ENCODE peak calls at places on chromosomes 16 and 17, in six cellular contexts. H, W, Q, R, B and V are unnamed samples.

GRCh38 chr17:39062846-39063680 is 88.4 kb downstream of the PLXDC1 start:
- DNase-seq in H (no peak), W (no peak), Q (no peak), R (peak), B (peak), V (peak)

GRCh38 chr17:37494401-37494831 is 4.7 kb downstream of the DUSP14 start:
- DNase-seq in H (no peak), W (no peak), Q (no peak), R (no peak), B (no peak), V (peak)

GRCh38 chr16:87203060-87203656 is 114.0 kb downstream of the C16orf95 start:
- DNase-seq in H (peak), W (peak), Q (peak), R (peak), B (peak), V (peak)

GRCh38 chr16:64470916-64471315 is 650.9 kb downstream of the CDH11 start:
- DNase-seq in H (no peak), W (no peak), Q (no peak), R (no peak), B (no peak), V (no peak)

GRCh38 chr17:45301674-45302073 is 15.1 kb downstream of the MAP3K14 start:
- DNase-seq in H (no peak), W (no peak), Q (no peak), R (no peak), B (no peak), V (no peak)

GRCh38 chr17:28086519-28086918 is 44.0 kb downstream of the NLK start:
- DNase-seq in H (no peak), W (no peak), Q (no peak), R (peak), B (no peak), V (no peak)

GRCh38 chr16:88478115-88478514 is 25.0 kb downstream of the ZFPM1 start:
- DNase-seq in H (no peak), W (no peak), Q (no peak), R (no peak), B (no peak), V (no peak)

GRCh38 chr17:2779545-2779944 is 16.7 kb upstream of the RAP1GAP2 start:
- DNase-seq in H (no peak), W (no peak), Q (no peak), R (no peak), B (no peak), V (no peak)

GRCh38 chr17:82835122-82835521 is 4.7 kb downstream of the ZNF750 start:
- DNase-seq in H (no peak), W (no peak), Q (no peak), R (no peak), B (no peak), V (no peak)

GRCh38 chr17:82837586-82838320 is 2.1 kb downstream of the ZNF750 start:
- DNase-seq in H (no peak), W (no peak), Q (no peak), R (no peak), B (no peak), V (no peak)

GRCh38 chr17:82838386-82839063 is 1.3 kb downstream of the ZNF750 start:
- DNase-seq in H (no peak), W (no peak), Q (no peak), R (peak), B (no peak), V (peak)

GRCh38 chr17:82836823-82837357 is 2.9 kb downstream of the ZNF750 start:
- DNase-seq in H (no peak), W (no peak), Q (no peak), R (no peak), B (peak), V (no peak)

GRCh38 chr17:82835766-82836512 is 3.9 kb downstream of the ZNF750 start:
- DNase-seq in H (no peak), W (no peak), Q (no peak), R (no peak), B (no peak), V (no peak)
- H2BK15ac ChIP-seq in H (no peak), W (no peak), Q (no peak), R (no peak), B (no peak), V (no peak)

DNA sequence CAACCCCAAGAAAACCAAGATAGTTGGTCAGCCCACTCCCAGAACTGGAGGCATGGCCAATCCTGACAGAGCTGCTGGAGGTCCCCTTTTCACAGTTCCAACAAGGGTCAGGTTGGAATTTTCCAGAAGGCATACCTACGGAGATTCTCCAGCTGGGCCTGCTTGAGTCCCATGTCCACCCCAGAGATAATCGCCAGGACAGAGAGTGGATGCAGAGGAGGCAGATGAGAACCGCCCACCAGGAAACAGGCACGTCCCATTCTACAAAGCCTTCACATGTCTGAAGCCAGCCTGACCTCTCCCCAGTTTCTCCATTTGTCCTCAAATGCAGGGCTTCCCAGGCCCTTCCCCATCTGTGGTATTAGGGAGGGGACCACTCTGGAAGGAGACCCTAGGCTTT is 47.4 kb upstream of the SMURF2 start:
- DNase-seq in H (no peak), W (no peak), Q (no peak), R (no peak), B (no peak), V (peak)
- H2BK120ac ChIP-seq in H (no peak), W (no peak), Q (no peak), R (peak), B (no peak), V (peak)

GRCh38 chr16:534856-535445 is 7.4 kb downstream of the CAPN15 start:
- DNase-seq in H (no peak), W (no peak), Q (no peak), R (no peak), B (no peak), V (no peak)

GRCh38 chr16:534089-534635 is 6.7 kb downstream of the CAPN15 start:
- DNase-seq in H (no peak), W (no peak), Q (no peak), R (no peak), B (no peak), V (no peak)

GRCh38 chr16:531494-532125 is 4.1 kb downstream of the CAPN15 start:
- DNase-seq in H (no peak), W (no peak), Q (no peak), R (no peak), B (no peak), V (no peak)

GRCh38 chr16:535446-536405 is 8.2 kb downstream of the CAPN15 start:
- DNase-seq in H (no peak), W (no peak), Q (no peak), R (peak), B (no peak), V (peak)

GRCh38 chr16:533391-534088 is 6.0 kb downstream of the CAPN15 start:
- DNase-seq in H (peak), W (no peak), Q (no peak), R (no peak), B (no peak), V (no peak)
- H2BK15ac ChIP-seq in H (no peak), W (peak), Q (no peak), R (no peak), B (no peak), V (no peak)

GRCh38 chr17:82983510-82984248 is 95.7 kb upstream of the METRNL start:
- DNase-seq in H (no peak), W (no peak), Q (no peak), R (no peak), B (peak), V (no peak)

GRCh38 chr17:82984751-82985435 is 94.5 kb upstream of the METRNL start:
- DNase-seq in H (no peak), W (no peak), Q (no peak), R (no peak), B (no peak), V (no peak)

GRCh38 chr17:82985436-82985820 is 94.0 kb upstream of the METRNL start:
- DNase-seq in H (no peak), W (no peak), Q (no peak), R (no peak), B (no peak), V (no peak)

GRCh38 chr17:82981141-82981540 is 98.3 kb upstream of the METRNL start:
- DNase-seq in H (no peak), W (no peak), Q (no peak), R (no peak), B (no peak), V (no peak)

DNA sequence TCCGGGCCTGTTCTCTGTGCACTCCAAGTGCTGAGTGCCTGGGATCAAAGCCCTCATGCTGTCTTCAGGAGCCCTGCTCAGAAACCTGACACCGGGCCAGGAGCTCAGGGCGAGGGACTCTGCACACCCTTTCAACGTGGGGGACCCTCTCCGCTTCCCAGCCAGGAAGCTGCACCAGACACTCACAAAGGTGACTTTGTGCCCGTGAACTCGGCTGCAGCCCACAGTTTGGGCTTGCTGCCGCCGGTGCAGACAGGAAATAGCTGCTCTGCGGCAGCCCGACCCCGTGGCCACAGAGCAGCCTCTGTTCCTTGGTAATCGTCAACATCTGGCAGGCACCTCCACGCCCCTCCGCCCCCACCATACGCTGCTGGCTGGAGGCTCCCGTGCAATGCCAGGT is 93.4 kb upstream of the METRNL start:
- DNase-seq in H (peak), W (no peak), Q (no peak), R (peak), B (peak), V (peak)
- H2BK120ac ChIP-seq in H (no peak), W (no peak), Q (no peak), R (no peak), B (no peak), V (no peak)

GRCh38 chr16:57988929-57989328 is 11.5 kb downstream of the ZNF319 start:
- DNase-seq in H (peak), W (no peak), Q (no peak), R (no peak), B (no peak), V (no peak)

GRCh38 chr16:57985204-57986121 is 14.5 kb upstream of the CNGB1 start:
- DNase-seq in H (peak), W (no peak), Q (peak), R (no peak), B (peak), V (peak)

GRCh38 chr16:57987441-57988177 is 12.9 kb downstream of the ZNF319 start:
- DNase-seq in H (no peak), W (no peak), Q (no peak), R (no peak), B (no peak), V (no peak)

GRCh38 chr16:57984443-57985203 is 13.7 kb upstream of the CNGB1 start:
- DNase-seq in H (peak), W (peak), Q (peak), R (peak), B (peak), V (peak)

DNA sequence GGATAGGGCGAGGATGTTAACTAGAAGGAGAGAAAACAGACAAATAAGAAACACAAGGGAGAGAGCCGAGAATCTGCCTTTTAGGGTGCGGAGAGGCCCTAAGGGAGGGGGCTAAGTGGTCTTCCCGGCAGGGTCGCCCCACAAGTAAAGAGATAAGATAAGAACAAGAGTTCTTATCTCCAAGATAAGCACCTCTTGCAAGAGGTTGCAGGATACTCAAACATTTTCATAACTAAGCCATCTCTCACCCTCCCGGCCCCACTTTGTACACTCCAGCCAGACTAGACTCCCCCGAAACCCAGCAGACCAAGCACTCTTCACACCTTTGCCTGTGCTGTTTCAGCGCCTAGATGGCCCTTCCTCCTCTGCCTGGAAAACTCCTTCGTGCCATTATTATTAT is 14.3 kb downstream of the ZNF319 start:
- DNase-seq in H (no peak), W (no peak), Q (no peak), R (no peak), B (no peak), V (no peak)
- H2BK15ac ChIP-seq in H (no peak), W (no peak), Q (no peak), R (no peak), B (no peak), V (no peak)